ENCODE peak calls at places on chromosomes 12 and 14, in eight cellular contexts. X, W, E, F, L, I, A and N are unnamed samples.

GRCh38 chr12:21839776-21840175 is 65.3 kb upstream of the KCNJ8 start:
- DNase-seq in X (no peak), W (no peak), E (no peak), F (no peak), L (no peak), I (no peak), A (no peak), N (no peak)

GRCh38 chr14:59570122-59570521 is 6.5 kb downstream of the CCDC175 start:
- DNase-seq in X (no peak), W (no peak), E (no peak), F (no peak), L (no peak), I (peak), A (peak), N (peak)

GRCh38 chr12:39986674-39987073 is 119.2 kb downstream of the SLC2A13 start:
- DNase-seq in X (no peak), W (no peak), E (no peak), F (no peak), L (no peak), I (no peak), A (no peak), N (no peak)

GRCh38 chr14:61561657-61562276 is 133.5 kb upstream of the HIF1A start:
- DNase-seq in X (peak), W (peak), E (peak), F (peak), L (peak), I (peak), A (peak), N (peak)

GRCh38 chr12:16350682-16351081 is 3.2 kb downstream of the MGST1 start:
- DNase-seq in X (peak), W (peak), E (no peak), F (peak), L (no peak), I (peak), A (peak), N (peak)

GRCh38 chr14:101849640-101850039 is 88.1 kb downstream of the PPP2R5C start:
- DNase-seq in X (no peak), W (no peak), E (no peak), F (no peak), L (no peak), I (no peak), A (no peak), N (no peak)

GRCh38 chr12:50101663-50102062 is 2.1 kb upstream of the GPD1 start:
- DNase-seq in X (no peak), W (peak), E (no peak), F (peak), L (no peak), I (peak), A (peak), N (peak)

GRCh38 chr12:120367924-120368788 is 808 bp downstream of the MSI1 start:
- DNase-seq in X (peak), W (no peak), E (no peak), F (peak), L (peak), I (no peak), A (peak), N (no peak)

GRCh38 chr12:111578276-111578970 is 20.7 kb downstream of the ATXN2 start:
- DNase-seq in X (no peak), W (peak), E (no peak), F (peak), L (no peak), I (peak), A (peak), N (peak)

GRCh38 chr14:34018125-34018524 is 67.3 kb upstream of the EGLN3 start:
- DNase-seq in X (no peak), W (no peak), E (no peak), F (no peak), L (no peak), I (no peak), A (no peak), N (no peak)

DNA sequence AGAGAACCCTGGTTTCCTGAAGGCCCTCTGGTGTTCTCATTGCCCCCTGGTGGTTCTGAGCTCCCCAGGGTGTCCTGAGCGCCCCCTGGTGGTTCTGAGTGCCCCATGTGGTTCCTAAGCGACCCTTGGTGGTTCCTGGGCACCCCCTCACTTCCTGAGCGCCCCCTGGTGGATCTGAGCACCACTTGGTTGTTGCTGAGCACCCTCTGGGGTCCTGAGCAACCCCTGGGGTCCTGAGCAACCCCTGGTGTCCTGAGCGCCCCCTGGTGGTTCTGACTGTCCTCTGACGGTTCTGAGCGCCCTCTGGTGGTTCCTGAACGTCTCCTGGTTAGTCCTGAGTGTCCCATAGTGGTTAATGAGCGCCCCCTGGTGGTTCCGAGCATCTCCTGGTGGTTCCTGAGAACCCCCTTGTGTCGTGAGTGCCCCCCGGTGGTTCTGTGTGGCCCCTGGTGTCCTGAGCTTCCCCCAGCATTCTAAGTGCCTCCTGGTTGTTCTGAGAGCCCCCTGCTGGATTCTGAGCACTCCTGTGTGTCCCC is 568.3 kb downstream of the TMEM121 start:
- DNase-seq in X (no peak), W (no peak), E (peak), F (no peak), L (no peak), I (no peak), A (peak), N (no peak)
- TF ChIP-seq CTCF in X (no peak), W (no peak), E (peak), F (no peak), L (peak), I (no peak), A (peak), N (no peak)

GRCh38 chr12:1179128-1179527 is 188.1 kb downstream of the ERC1 start:
- DNase-seq in X (no peak), W (no peak), E (no peak), F (no peak), L (no peak), I (no peak), A (no peak), N (no peak)

GRCh38 chr12:1171657-1172056 is 180.6 kb downstream of the ERC1 start:
- DNase-seq in X (no peak), W (no peak), E (no peak), F (peak), L (no peak), I (no peak), A (no peak), N (peak)

GRCh38 chr12:1174659-1175058 is 183.6 kb downstream of the ERC1 start:
- DNase-seq in X (no peak), W (no peak), E (no peak), F (no peak), L (no peak), I (no peak), A (no peak), N (no peak)

GRCh38 chr12:1173806-1174617 is 183.0 kb downstream of the ERC1 start:
- DNase-seq in X (no peak), W (no peak), E (no peak), F (no peak), L (no peak), I (no peak), A (no peak), N (no peak)

GRCh38 chr12:1176191-1176590 is 185.2 kb downstream of the ERC1 start:
- DNase-seq in X (no peak), W (no peak), E (no peak), F (no peak), L (no peak), I (no peak), A (no peak), N (no peak)
- H3K4me3 ChIP-seq in X (no peak), W (no peak), E (no peak), F (no peak), L (no peak), I (no peak), A (no peak), N (no peak)

GRCh38 chr14:76486251-76486743 is 110.4 kb downstream of the ESRRB start:
- DNase-seq in X (no peak), W (no peak), E (peak), F (no peak), L (no peak), I (no peak), A (no peak), N (no peak)

GRCh38 chr14:76480426-76480825 is 104.5 kb downstream of the ESRRB start:
- DNase-seq in X (no peak), W (no peak), E (no peak), F (no peak), L (no peak), I (no peak), A (no peak), N (no peak)

GRCh38 chr14:76488551-76488950 is 112.6 kb downstream of the ESRRB start:
- DNase-seq in X (no peak), W (no peak), E (peak), F (no peak), L (no peak), I (no peak), A (no peak), N (no peak)

GRCh38 chr14:76489667-76490066 is 113.7 kb downstream of the ESRRB start:
- DNase-seq in X (no peak), W (no peak), E (no peak), F (no peak), L (no peak), I (no peak), A (no peak), N (no peak)

GRCh38 chr14:76484355-76484754 is 108.4 kb downstream of the ESRRB start:
- DNase-seq in X (no peak), W (no peak), E (no peak), F (no peak), L (no peak), I (no peak), A (no peak), N (no peak)
- TF ChIP-seq CTCF in X (no peak), W (no peak), E (no peak), F (no peak), L (no peak), I (no peak), A (no peak), N (no peak)

GRCh38 chr12:51147309-51147708 is 25.6 kb downstream of the TFCP2 start:
- DNase-seq in X (no peak), W (no peak), E (no peak), F (no peak), L (no peak), I (no peak), A (no peak), N (no peak)

GRCh38 chr12:51152953-51153352 is 20.0 kb downstream of the TFCP2 start:
- DNase-seq in X (no peak), W (no peak), E (no peak), F (no peak), L (no peak), I (no peak), A (no peak), N (no peak)

GRCh38 chr12:51156366-51156765 is 16.6 kb downstream of the TFCP2 start:
- DNase-seq in X (no peak), W (no peak), E (no peak), F (peak), L (no peak), I (no peak), A (no peak), N (no peak)

GRCh38 chr12:51150777-51151176 is 22.2 kb downstream of the TFCP2 start:
- DNase-seq in X (no peak), W (no peak), E (no peak), F (no peak), L (no peak), I (no peak), A (no peak), N (no peak)
- H3K4me3 ChIP-seq in X (no peak), W (no peak), E (no peak), F (no peak), L (no peak), I (no peak), A (no peak), N (no peak)

GRCh38 chr12:12072064-12072760 is 1.5 kb downstream of the BCL2L14 start:
- DNase-seq in X (peak), W (no peak), E (peak), F (no peak), L (no peak), I (no peak), A (no peak), N (no peak)
- TF ChIP-seq CTCF in X (peak), W (no peak), E (no peak), F (no peak), L (no peak), I (no peak), A (no peak), N (no peak)

GRCh38 chr12:132429932-132430643 is 59.9 kb upstream of the FBRSL1 start:
- DNase-seq in X (peak), W (no peak), E (peak), F (no peak), L (no peak), I (no peak), A (peak), N (peak)
- H3K4me3 ChIP-seq in X (no peak), W (no peak), E (no peak), F (no peak), L (no peak), I (no peak), A (no peak), N (no peak)

DNA sequence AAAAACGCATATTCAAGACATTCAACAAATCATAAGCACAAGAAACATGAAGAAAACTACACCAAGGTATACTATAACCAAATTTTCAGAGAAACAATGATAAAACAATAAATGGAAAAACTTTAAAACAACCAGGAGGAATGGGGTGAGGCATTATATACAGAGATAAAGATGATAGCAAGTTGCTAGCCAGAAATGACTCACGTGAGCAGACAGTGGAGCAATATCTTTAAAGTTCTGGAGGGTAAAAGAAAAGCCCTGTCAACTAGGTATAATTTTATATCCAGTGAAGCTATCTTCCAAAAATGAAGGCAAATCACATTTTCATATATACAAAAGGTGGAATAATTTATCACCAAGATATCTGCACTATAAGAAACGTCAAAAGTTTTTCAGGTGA is 97.8 kb upstream of the PCED1B start:
- DNase-seq in X (no peak), W (no peak), E (no peak), F (no peak), L (no peak), I (no peak), A (no peak), N (no peak)
- TF ChIP-seq CTCF in X (no peak), W (no peak), E (no peak), F (no peak), L (no peak), I (no peak), A (no peak), N (no peak)

DNA sequence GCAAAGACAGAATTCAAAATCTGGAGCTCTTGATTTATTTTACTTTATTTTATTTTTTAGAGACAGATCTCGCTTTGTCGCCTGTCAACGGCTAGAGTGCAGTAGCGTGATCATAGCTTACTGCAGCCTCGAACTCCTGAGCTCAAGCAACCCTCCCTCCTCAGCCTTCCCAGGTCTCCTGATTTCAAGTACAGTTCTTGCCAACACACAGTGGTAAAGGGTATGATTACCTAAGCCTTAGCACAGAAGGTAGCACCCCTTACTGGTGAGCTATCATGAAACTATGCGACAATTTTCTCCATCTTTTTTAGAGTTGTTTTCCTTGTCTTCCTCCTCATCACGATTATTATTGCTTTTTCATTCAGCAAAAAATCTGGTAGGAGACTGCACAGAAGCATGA is 94.3 kb upstream of the ETV6 start:
- DNase-seq in X (no peak), W (no peak), E (no peak), F (no peak), L (no peak), I (no peak), A (no peak), N (no peak)
- H3K4me3 ChIP-seq in X (no peak), W (no peak), E (no peak), F (no peak), L (no peak), I (no peak), A (no peak), N (no peak)

DNA sequence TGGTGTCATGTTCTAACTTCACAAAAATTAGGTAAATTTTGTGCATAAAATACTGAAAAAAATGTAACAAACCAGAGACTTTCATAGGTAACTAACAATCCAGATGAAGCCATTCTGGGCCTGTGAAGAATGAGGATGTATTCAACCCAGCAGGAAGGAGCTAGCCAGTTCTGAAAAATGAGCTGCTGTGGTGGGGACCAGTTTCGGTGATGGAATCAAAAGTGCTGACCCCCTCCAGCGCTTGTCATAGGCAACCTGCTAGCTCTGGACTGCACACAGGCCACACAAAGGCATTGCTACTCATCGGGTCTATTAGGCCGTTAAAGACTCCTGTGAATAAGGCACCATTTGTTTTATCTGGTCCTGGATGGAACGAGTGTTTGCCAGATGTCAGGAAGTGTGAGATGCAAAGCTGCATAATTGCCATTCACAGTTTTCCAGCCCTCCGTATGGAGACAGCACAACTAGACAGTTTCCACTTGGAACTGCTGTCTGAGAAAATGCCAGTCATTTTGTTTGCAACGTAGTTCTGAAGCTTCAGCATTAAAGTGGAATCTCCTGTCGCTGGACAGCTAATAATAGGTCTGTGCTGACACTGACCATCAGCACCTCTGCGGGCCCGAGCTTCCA is 3.3 kb upstream of the RIMBP2 start:
- DNase-seq in X (no peak), W (no peak), E (no peak), F (no peak), L (no peak), I (no peak), A (no peak), N (no peak)
- TF ChIP-seq CTCF in X (no peak), W (no peak), E (no peak), F (no peak), L (no peak), I (no peak), A (no peak), N (no peak)